ENCODE peak calls at places on chromosomes 1 and 21, in six cellular contexts. H is T-helper 2 cell; P is NCI-H345; U is activated CD4-positive, alpha-beta T cell treated with anti-CD3 and anti-CD28 coated beads, Interleukin-2, amount 50 U/mL, for 48 hours; J is DMS153; M is AG09319. V is an unnamed sample.

GRCh38 chr21:44734026-44734745 is 22.8 kb upstream of the TSPEAR start:
- DNase-seq in H (no peak), P (no peak), U (no peak), J (no peak), M (no peak), V (no peak)

GRCh38 chr1:91553196-91553595 is 52.5 kb downstream of the CDC7 start:
- DNase-seq in H (no peak), P (no peak), U (no peak), J (no peak), M (no peak), V (no peak)

GRCh38 chr1:44594871-44595735 is 79.2 kb downstream of the TMEM53 start:
- DNase-seq in H (peak; percentile 55), P (peak; percentile 72), U (peak; percentile 88), J (peak; percentile 17), M (no peak), V (peak; percentile 98)

GRCh38 chr1:966135-966602 is at the start of gene PLEKHN1:
- DNase-seq in H (no peak), P (no peak), U (peak; percentile 60), J (no peak), M (no peak), V (peak; percentile 74)

GRCh38 chr1:42392923-42393848 is 12.6 kb downstream of the RIMKLA start:
- DNase-seq in H (no peak), P (no peak), U (no peak), J (no peak), M (no peak), V (no peak)

GRCh38 chr1:18895317-18895716 is 7.0 kb downstream of the ALDH4A1 start:
- DNase-seq in H (no peak), P (no peak), U (no peak), J (no peak), M (no peak), V (peak; percentile 41)

GRCh38 chr1:55789466-55789865 is 574.3 kb upstream of the USP24 start:
- DNase-seq in H (no peak), P (no peak), U (no peak), J (no peak), M (no peak), V (no peak)

GRCh38 chr1:168693872-168694238 is 35.2 kb downstream of the DPT start:
- DNase-seq in H (no peak), P (no peak), U (no peak), J (no peak), M (no peak), V (no peak)

GRCh38 chr1:228045871-228046270 is 36.6 kb upstream of the ARF1 start:
- DNase-seq in H (no peak), P (no peak), U (no peak), J (no peak), M (no peak), V (no peak)

GRCh38 chr1:77759090-77760028 is at the start of gene USP33:
- DNase-seq in H (peak; percentile 90), P (peak; percentile 91), U (peak; percentile 92), J (peak; percentile 76), M (no peak), V (peak; percentile 95)

GRCh38 chr1:182855886-182856285 is 16.7 kb downstream of the DHX9 start:
- DNase-seq in H (no peak), P (no peak), U (no peak), J (no peak), M (peak; percentile 51), V (no peak)

GRCh38 chr1:91769698-91770232 is 116.2 kb downstream of the TGFBR3 start:
- DNase-seq in H (no peak), P (no peak), U (no peak), J (no peak), M (no peak), V (no peak)

GRCh38 chr21:39441502-39442475 is 3.8 kb downstream of the LCA5L start:
- DNase-seq in H (peak; percentile 64), P (peak; percentile 18), U (peak; percentile 23), J (peak; percentile 27), M (no peak), V (peak; percentile 71)

GRCh38 chr1:51924455-51924854 is 45.9 kb upstream of the NRDC start:
- DNase-seq in H (peak; percentile 33), P (no peak), U (peak; percentile 48), J (no peak), M (no peak), V (no peak)

GRCh38 chr21:35342440-35342839 is 293.3 kb upstream of the RUNX1 start:
- DNase-seq in H (peak; percentile 90), P (no peak), U (peak; percentile 63), J (no peak), M (no peak), V (no peak)

GRCh38 chr1:234715252-234715945 is 105.4 kb upstream of the IRF2BP2 start:
- DNase-seq in H (no peak), P (no peak), U (no peak), J (no peak), M (no peak), V (no peak)

GRCh38 chr1:164576311-164577271 is 17.6 kb downstream of the PBX1 start:
- DNase-seq in H (no peak), P (no peak), U (no peak), J (no peak), M (peak; percentile 42), V (no peak)

GRCh38 chr1:20706841-20707240 is 11.0 kb downstream of the KIF17 start:
- DNase-seq in H (no peak), P (no peak), U (no peak), J (no peak), M (no peak), V (no peak)

GRCh38 chr1:65049941-65050713 is 83.8 kb upstream of the JAK1 start:
- DNase-seq in H (peak; percentile 23), P (no peak), U (peak; percentile 17), J (no peak), M (no peak), V (no peak)

GRCh38 chr21:46226146-46226545 is 2.4 kb downstream of the LSS start:
- DNase-seq in H (no peak), P (no peak), U (no peak), J (no peak), M (no peak), V (no peak)

GRCh38 chr1:228748431-228748830 is 13.2 kb downstream of the RHOU start:
- DNase-seq in H (peak; percentile 94), P (no peak), U (peak; percentile 32), J (no peak), M (no peak), V (no peak)

GRCh38 chr1:101187287-101187686 is 49.5 kb upstream of the S1PR1 start:
- DNase-seq in H (no peak), P (no peak), U (no peak), J (no peak), M (no peak), V (no peak)

GRCh38 chr1:203204776-203205175 is 18.3 kb upstream of the CHI3L1 start:
- DNase-seq in H (no peak), P (no peak), U (no peak), J (no peak), M (no peak), V (no peak)

GRCh38 chr1:40651138-40651857 is 14.2 kb downstream of the RIMS3 start:
- DNase-seq in H (no peak), P (no peak), U (no peak), J (no peak), M (no peak), V (peak; percentile 67)

GRCh38 chr1:59788825-59789224 is 25.9 kb upstream of the HOOK1 start:
- DNase-seq in H (no peak), P (no peak), U (no peak), J (no peak), M (no peak), V (no peak)

GRCh38 chr1:160400646-160401486 is 502 bp downstream of the VANGL2 start:
- DNase-seq in H (no peak), P (peak; percentile 47), U (no peak), J (peak; percentile 8), M (no peak), V (no peak)

GRCh38 chr1:218362418-218363076 is 17.4 kb downstream of the TGFB2 start:
- DNase-seq in H (no peak), P (no peak), U (no peak), J (no peak), M (no peak), V (no peak)

GRCh38 chr1:117699953-117700352 is 94.1 kb downstream of the TENT5C start:
- DNase-seq in H (no peak), P (no peak), U (no peak), J (no peak), M (no peak), V (no peak)